ENCODE peak calls at places on chromosomes 12 and 14, in nine cellular contexts. Q is kidney, W is choroid plexus epithelial cell, H is pancreas, V is IMR-90, G is heart left ventricle, Z is astrocyte, R is AG10803, K is uterus. D is an unnamed sample.

GRCh38 chr12:22684526-22685118 is 59.7 kb downstream of the ETNK1 start:
- DNase-seq in W (peak), Q (no peak), Z (peak), K (no peak), V (peak), R (peak), H (no peak), G (no peak), D (peak)

GRCh38 chr12:53327435-53328042 is 6.1 kb upstream of the AAAS start:
- DNase-seq in Q (peak), V (no peak), H (no peak), W (peak), Z (no peak), R (peak), K (no peak), G (no peak), D (peak)

GRCh38 chr14:23513466-23514008 is 38.0 kb downstream of the ZFHX2 start:
- DNase-seq in V (no peak), W (no peak), H (no peak), K (no peak), Z (no peak), R (no peak), G (no peak), Q (no peak), D (no peak)

GRCh38 chr12:76288218-76288617 is 60.0 kb downstream of the BBS10 start:
- DNase-seq in Z (peak), K (no peak), V (no peak), R (no peak), G (no peak), Q (no peak), H (no peak), W (no peak), D (no peak)

GRCh38 chr14:79543966-79544365 is 667.3 kb downstream of the DIO2 start:
- DNase-seq in Q (no peak), W (peak), G (no peak), H (no peak), R (no peak), V (peak), Z (peak), K (no peak), D (peak)

GRCh38 chr12:98980508-98980907 is 335.4 kb downstream of the APAF1 start:
- DNase-seq in Z (no peak), Q (no peak), H (no peak), W (no peak), G (no peak), K (no peak), V (no peak), R (no peak), D (no peak)

GRCh38 chr14:35814371-35815005 is 5.4 kb upstream of the RALGAPA1 start:
- DNase-seq in Q (no peak), K (no peak), Z (peak), H (no peak), R (peak), W (peak), G (peak), V (peak), D (peak)

GRCh38 chr12:49264466-49264872 is 413 bp upstream of the TUBA1C start:
- DNase-seq in W (no peak), Z (no peak), V (no peak), Q (no peak), R (no peak), K (no peak), H (peak), G (no peak), D (no peak)

GRCh38 chr14:95197498-95198010 is 40.2 kb upstream of the DICER1 start:
- DNase-seq in Z (no peak), R (no peak), K (no peak), H (no peak), W (no peak), Q (peak), V (no peak), G (no peak), D (no peak)

GRCh38 chr12:54232790-54233189 is 44.0 kb upstream of the SMUG1 start:
- DNase-seq in G (no peak), Q (no peak), W (peak), Z (peak), H (no peak), K (no peak), V (peak), R (peak), D (peak)

GRCh38 chr12:121334513-121335343 is 17.5 kb downstream of the ANAPC5 start:
- DNase-seq in H (no peak), Z (peak), G (no peak), K (no peak), W (peak), R (peak), Q (no peak), V (peak), D (peak)

GRCh38 chr14:68771631-68772030 is 21.2 kb downstream of the ZFP36L1 start:
- DNase-seq in Z (no peak), H (no peak), Q (peak), V (no peak), K (no peak), R (no peak), G (peak), W (no peak), D (no peak)

GRCh38 chr12:41709012-41709411 is 435.7 kb downstream of the GXYLT1 start:
- DNase-seq in G (no peak), R (no peak), W (no peak), Q (no peak), Z (no peak), H (no peak), K (no peak), V (no peak), D (no peak)

GRCh38 chr12:38921025-38921677 is 15.8 kb upstream of the CPNE8 start:
- DNase-seq in R (peak), Q (no peak), Z (peak), G (peak), V (no peak), W (peak), H (no peak), K (no peak), D (peak)

GRCh38 chr14:50225067-50225973 is 6.1 kb downstream of the SOS2 start:
- DNase-seq in G (peak), R (peak), V (peak), Q (no peak), W (peak), Z (peak), H (no peak), K (no peak), D (peak)

GRCh38 chr12:113341535-113341934 is 6.6 kb upstream of the SLC8B1 start:
- DNase-seq in R (no peak), V (no peak), W (no peak), K (no peak), H (no peak), Z (no peak), Q (no peak), G (no peak), D (no peak)

DNA sequence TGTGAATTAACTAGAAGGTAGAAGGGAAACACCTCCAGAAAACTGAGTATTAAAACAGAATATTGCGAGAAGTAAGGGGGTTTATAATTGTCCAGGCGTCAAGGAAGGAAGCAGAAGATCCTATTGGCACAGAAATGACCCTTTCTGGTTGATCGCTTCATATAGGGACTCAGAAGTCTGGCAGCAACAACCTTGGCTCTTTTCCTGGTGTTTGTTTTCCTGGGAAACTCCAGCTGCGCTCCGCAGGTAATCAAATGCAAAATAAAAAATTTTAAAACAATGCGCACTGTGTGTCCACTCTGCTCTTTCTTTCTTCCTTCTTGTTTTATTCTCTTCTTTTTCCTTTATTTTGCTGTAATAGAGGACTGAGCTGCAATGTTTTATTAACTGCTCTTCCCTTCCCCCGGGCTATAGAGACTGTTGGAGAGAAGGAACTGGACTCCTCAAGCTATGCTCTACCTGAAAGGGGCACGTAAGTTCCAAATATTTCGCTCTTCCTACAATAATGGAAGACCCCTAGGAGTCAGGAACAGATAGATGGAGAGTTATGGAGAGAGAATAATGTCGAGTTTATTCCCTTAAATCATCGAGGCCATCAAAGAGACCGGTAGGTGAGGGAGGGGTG is 737 bp downstream of the SPX start:
- DNase-seq in R (no peak), Q (no peak), G (no peak), V (no peak), W (peak), Z (no peak), K (no peak), H (no peak), D (no peak)
- H3K4me3 ChIP-seq in R (peak), Q (peak), G (peak), V (peak), W (peak), Z (peak), K (peak), H (peak), D (peak)

GRCh38 chr14:105014032-105014431 is 6.9 kb downstream of the CDCA4 start:
- DNase-seq in W (no peak), H (no peak), K (no peak), Z (no peak), R (no peak), Q (no peak), V (no peak), G (no peak), D (no peak)

GRCh38 chr14:105010891-105011291 is 10.0 kb downstream of the CDCA4 start:
- DNase-seq in G (no peak), H (no peak), W (no peak), R (no peak), V (no peak), Z (no peak), Q (no peak), K (peak), D (no peak)

GRCh38 chr14:105013150-105013787 is 7.6 kb downstream of the CDCA4 start:
- DNase-seq in R (peak), Q (no peak), W (no peak), G (peak), Z (no peak), H (no peak), K (no peak), V (peak), D (no peak)

GRCh38 chr14:105011312-105011990 is 9.4 kb downstream of the CDCA4 start:
- DNase-seq in G (no peak), V (no peak), Z (no peak), K (no peak), H (no peak), Q (no peak), R (no peak), W (no peak), D (no peak)

DNA sequence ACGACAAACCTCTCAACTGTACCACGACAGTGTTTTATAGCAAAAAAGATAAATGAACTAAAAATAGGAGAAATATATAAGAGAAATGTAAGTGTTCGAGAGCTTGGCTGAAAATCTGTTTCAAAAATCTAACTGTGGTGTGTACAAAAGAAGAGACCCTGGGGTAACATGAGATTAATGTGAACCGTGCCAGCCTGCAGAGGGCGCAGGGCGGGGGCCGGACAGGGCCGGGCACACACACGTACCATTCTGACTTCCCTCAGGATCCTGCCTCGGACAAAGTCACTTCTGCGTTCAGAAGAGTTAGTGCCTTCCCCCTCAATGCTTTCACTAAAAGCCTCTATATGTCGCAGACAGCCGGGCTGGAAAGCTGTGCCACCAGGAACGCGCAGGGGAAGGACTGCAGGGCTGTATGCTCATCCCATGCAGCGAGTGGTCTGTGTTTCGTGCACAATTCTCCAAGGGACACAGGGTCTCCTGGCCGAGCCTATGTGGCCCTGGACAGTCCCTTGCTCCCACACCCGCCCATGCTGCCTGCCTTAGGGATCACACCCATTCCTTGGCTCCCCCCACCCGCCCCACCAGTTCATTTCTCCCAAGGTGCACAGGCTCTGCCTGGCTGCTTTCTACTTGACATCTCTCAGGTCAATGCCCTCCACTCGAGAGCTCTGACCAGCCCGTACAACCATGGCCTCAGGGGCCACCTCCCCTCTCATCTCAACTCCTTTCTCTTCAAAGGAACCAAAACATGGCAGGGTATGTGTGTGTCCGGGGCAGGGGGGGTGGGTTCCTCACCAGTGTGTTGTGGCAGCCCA is 8.5 kb downstream of the CDCA4 start:
- DNase-seq in K (no peak), W (no peak), Q (no peak), G (no peak), H (no peak), V (no peak), Z (no peak), R (no peak), D (no peak)
- TF ChIP-seq CTCF in K (no peak), W (no peak), Q (peak), G (peak), H (no peak), V (peak), Z (peak), R (peak), D (peak)

DNA sequence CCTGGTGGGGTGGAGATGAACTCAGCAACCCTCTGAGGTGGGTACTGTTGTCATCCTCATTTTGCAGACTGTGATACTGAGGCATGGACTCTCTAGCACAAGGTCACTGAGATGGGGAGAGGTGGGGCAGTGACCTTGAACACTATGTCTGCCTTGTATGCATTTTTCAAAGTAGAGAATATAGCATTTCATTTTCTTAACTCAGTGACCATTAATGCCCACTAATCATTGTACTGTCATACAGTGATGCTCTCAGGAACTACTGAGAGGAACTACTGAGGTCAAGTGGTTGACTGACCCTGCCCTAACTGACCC is 2.1 kb downstream of the L3HYPDH start:
- DNase-seq in K (no peak), V (no peak), H (no peak), W (no peak), R (no peak), Z (no peak), Q (no peak), G (no peak), D (no peak)
- H3K4me3 ChIP-seq in K (no peak), V (peak), H (no peak), W (peak), R (peak), Z (peak), Q (peak), G (peak), D (peak)

GRCh38 chr14:93046696-93047050 is 69.1 kb downstream of the ITPK1 start:
- DNase-seq in K (no peak), R (no peak), G (no peak), H (peak), V (no peak), W (no peak), Z (no peak), Q (no peak), D (no peak)

GRCh38 chr14:93047187-93047586 is 68.5 kb downstream of the ITPK1 start:
- DNase-seq in Z (no peak), H (peak), G (no peak), W (no peak), Q (peak), R (no peak), V (no peak), K (no peak), D (no peak)

GRCh38 chr14:93045965-93046695 is 69.6 kb downstream of the ITPK1 start:
- DNase-seq in G (no peak), H (peak), V (peak), K (no peak), Z (peak), Q (no peak), R (peak), W (peak), D (peak)

GRCh38 chr14:93048843-93049242 is 66.9 kb downstream of the ITPK1 start:
- DNase-seq in K (no peak), G (no peak), Z (no peak), V (no peak), W (no peak), R (no peak), H (no peak), Q (no peak), D (no peak)

GRCh38 chr14:93047661-93048060 is 68.1 kb downstream of the ITPK1 start:
- DNase-seq in V (no peak), H (no peak), W (no peak), Z (no peak), K (no peak), R (peak), G (no peak), Q (no peak), D (no peak)
- TF ChIP-seq CTCF in V (no peak), H (no peak), W (no peak), Z (no peak), K (no peak), R (no peak), G (no peak), Q (no peak), D (no peak)